ENCODE peak calls at places on chromosomes 4 and X, in six cellular contexts. R is BE2C, X is pancreas, S is nephron progenitor cell, N is stomach, A is left ventricle myocardium inferior. J is an unnamed sample.

GRCh38 chr4:161256716-161257115 is 907.1 kb downstream of the FSTL5 start:
- DNase-seq in N (no peak), A (no peak), X (no peak), S (no peak), R (peak), J (no peak)

GRCh38 chr4:68693325-68694075 is 23.0 kb upstream of the UGT2B15 start:
- DNase-seq in X (no peak), R (no peak), S (no peak), A (no peak), N (no peak), J (no peak)

GRCh38 chrX:133838761-133839676 is 146.4 kb downstream of the GPC3 start:
- DNase-seq in R (peak), A (no peak), N (no peak), S (peak), X (no peak), J (no peak)

GRCh38 chr4:102858828-102859464 is 9.8 kb upstream of the CISD2 start:
- DNase-seq in R (no peak), A (no peak), X (no peak), N (no peak), S (no peak), J (no peak)

GRCh38 chr4:954211-955020 is 19.0 kb downstream of the DGKQ start:
- DNase-seq in S (no peak), A (no peak), R (no peak), X (no peak), N (no peak), J (no peak)

GRCh38 chrX:47706575-47706974 is 47.6 kb upstream of the UXT start:
- DNase-seq in X (no peak), R (no peak), A (no peak), S (no peak), N (no peak), J (no peak)

GRCh38 chrX:108090474-108091265 is 672 bp downstream of the PSMD10 start:
- DNase-seq in X (no peak), R (no peak), S (no peak), A (no peak), N (no peak), J (no peak)

GRCh38 chr4:38565271-38566199 is 98.5 kb upstream of the KLF3 start:
- DNase-seq in A (peak), X (no peak), N (peak), R (peak), S (no peak), J (no peak)

GRCh38 chr4:182653596-182653995 is 263.6 kb downstream of the DCTD start:
- DNase-seq in A (no peak), X (no peak), N (no peak), R (no peak), S (no peak), J (no peak)

GRCh38 chr4:102817021-102817605 is 10.2 kb downstream of the UBE2D3 start:
- DNase-seq in R (no peak), X (no peak), A (no peak), S (no peak), N (no peak), J (no peak)

GRCh38 chr4:113740857-113741379 is 20.6 kb downstream of the CAMK2D start:
- DNase-seq in S (no peak), R (no peak), X (no peak), A (no peak), N (no peak), J (no peak)

GRCh38 chr4:102639602-102640001 is 121.2 kb downstream of the MANBA start:
- DNase-seq in N (no peak), X (no peak), A (no peak), S (no peak), R (no peak), J (no peak)

DNA sequence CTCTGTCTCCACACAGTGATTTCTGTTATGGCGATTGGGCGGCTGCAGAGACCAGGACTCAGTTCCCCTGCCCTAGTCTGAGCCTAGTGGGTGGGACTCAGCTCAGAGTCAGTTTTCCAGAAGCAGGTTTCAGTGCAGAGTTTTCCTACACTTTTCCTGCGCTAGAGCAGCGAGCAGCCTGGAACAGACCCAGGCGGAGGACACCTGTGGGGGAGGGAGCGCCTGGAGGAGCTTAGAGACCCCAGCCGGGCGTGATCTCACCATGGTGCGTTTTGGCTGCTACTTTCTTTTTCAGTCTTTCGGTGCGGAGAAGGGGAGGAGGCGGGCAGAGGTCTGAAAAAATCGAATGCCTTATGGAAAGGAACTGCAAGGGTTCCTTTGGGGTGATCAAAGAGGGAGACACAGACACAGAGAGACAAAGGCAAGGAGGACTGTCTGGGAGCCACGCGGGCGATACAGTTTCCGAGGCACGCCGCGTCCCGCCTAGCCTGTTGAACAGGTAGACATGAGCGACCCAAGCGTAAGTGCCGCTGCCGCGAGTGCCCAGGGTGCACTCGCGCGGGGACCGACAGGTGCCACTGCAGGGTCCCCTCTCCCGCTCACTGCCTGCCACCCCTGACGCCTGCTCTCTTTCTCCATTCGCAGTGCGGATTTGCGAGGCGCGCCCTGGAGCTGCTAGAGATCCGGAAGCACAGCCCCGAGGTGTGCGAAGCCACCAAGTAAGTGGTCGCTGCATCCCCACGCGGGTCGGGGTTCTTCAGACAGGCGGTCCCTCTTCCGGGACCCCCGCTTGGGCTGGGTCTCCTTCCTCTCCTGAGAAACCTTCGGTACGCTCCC is at the start of gene GUCY1A1:
- DNase-seq in R (peak), X (peak), S (peak), A (peak), N (peak), J (no peak)
- TF ChIP-seq CTCF in R (no peak), X (no peak), S (no peak), A (no peak), N (no peak), J (no peak)

GRCh38 chr4:69823481-69824186 is 36.3 kb downstream of the SULT1E1 start:
- DNase-seq in X (peak), N (peak), A (no peak), S (no peak), R (peak), J (no peak)
- TF ChIP-seq CTCF in X (peak), N (peak), A (no peak), S (no peak), R (peak), J (peak)

GRCh38 chrX:78119521-78120227 is 15.6 kb downstream of the PGK1 start:
- DNase-seq in A (no peak), R (no peak), X (no peak), S (no peak), N (no peak), J (no peak)
- TF ChIP-seq CTCF in A (peak), R (peak), X (no peak), S (no peak), N (no peak), J (no peak)

GRCh38 chrX:40922307-40922706 is 162.9 kb upstream of the USP9X start:
- DNase-seq in N (no peak), A (no peak), R (no peak), S (no peak), X (no peak), J (no peak)
- TF ChIP-seq CTCF in N (no peak), A (peak), R (peak), S (peak), X (no peak), J (no peak)

GRCh38 chrX:72299891-72300630 is 5.7 kb downstream of the CITED1 start:
- DNase-seq in X (no peak), S (no peak), R (no peak), N (no peak), A (no peak), J (no peak)

GRCh38 chrX:72295745-72296144 is 10.0 kb downstream of the CITED1 start:
- DNase-seq in S (no peak), A (no peak), R (no peak), N (no peak), X (no peak), J (no peak)

GRCh38 chrX:72296991-72297390 is 8.7 kb downstream of the CITED1 start:
- DNase-seq in R (no peak), A (no peak), X (no peak), N (no peak), S (no peak), J (no peak)

GRCh38 chrX:72301781-72302180 is 3.9 kb downstream of the CITED1 start:
- DNase-seq in X (no peak), S (no peak), R (no peak), A (no peak), N (no peak), J (no peak)

GRCh38 chrX:72297953-72298730 is 7.6 kb downstream of the CITED1 start:
- DNase-seq in S (no peak), R (no peak), N (no peak), X (no peak), A (no peak), J (no peak)
- TF ChIP-seq CTCF in S (no peak), R (peak), N (no peak), X (no peak), A (peak), J (no peak)

DNA sequence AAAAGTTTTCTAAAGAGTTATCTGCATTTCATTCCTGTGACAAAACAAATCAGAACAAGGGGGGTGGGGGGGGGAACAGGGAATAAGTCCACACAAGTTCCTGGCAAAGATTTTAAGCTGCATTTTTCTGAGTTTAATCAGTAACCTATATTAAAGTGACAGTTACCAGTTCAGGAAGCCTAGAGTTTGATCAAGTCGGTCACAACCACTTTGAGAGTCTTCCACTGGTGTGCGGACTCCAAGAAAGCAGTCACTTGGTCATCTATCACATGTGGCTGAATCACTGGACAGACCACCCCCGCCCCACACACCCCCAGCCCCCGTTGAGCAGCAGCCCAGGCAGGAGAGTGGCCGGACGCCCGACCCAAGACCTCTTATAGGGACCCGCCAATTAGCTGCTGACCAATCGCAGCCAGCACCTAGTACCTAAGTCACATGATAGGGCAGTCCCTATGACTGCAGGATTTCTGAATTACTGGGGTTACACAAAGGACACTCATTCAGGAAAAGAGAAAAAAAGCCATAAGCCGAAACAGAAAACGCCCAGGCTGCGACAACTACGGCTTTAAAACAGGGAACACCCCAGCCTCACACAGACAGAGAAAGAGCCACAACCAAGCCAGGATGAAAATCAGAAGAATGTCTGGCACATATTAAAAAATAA is 569.4 kb upstream of the DIPK2B start:
- DNase-seq in S (peak), A (peak), X (peak), N (peak), R (no peak), J (peak)
- TF ChIP-seq CTCF in S (no peak), A (no peak), X (no peak), N (no peak), R (no peak), J (no peak)

GRCh38 chr4:165355900-165356300 is 22.9 kb upstream of the CPE start:
- DNase-seq in R (peak), X (no peak), N (no peak), A (no peak), S (peak), J (no peak)
- TF ChIP-seq CTCF in R (peak), X (no peak), N (no peak), A (peak), S (peak), J (no peak)

GRCh38 chr4:86878640-86879039 is 13.6 kb downstream of the C4orf36 start:
- DNase-seq in S (no peak), A (no peak), N (no peak), X (no peak), R (no peak), J (no peak)
- TF ChIP-seq CTCF in S (no peak), A (no peak), N (no peak), X (no peak), R (peak), J (no peak)

J was measured in natural killer cell.